ENCODE peak calls at places on chromosomes 13 and 19, in seven cellular contexts. E is GM12878, F is A549, P is right lobe of liver, W is stomach, M is heart left ventricle, B is IMR-90. V is an unnamed sample.
A peak's percentile ranks its signal among the peaks of the same experiment; 100 is the strongest.

GRCh38 chr13:73708393-73708985 is 425.7 kb downstream of the KLF12 start:
- DNase-seq in P (no peak), M (no peak), E (no peak), B (peak; percentile 71), W (peak; percentile 45), F (peak; percentile 33), V (peak; percentile 19)

GRCh38 chr19:42420055-42420544 is 7.1 kb downstream of the LIPE start:
- DNase-seq in M (no peak), W (peak; percentile 48), F (peak; percentile 100), P (no peak), E (no peak), B (peak; percentile 78), V (no peak)

GRCh38 chr19:16040642-16041041 is 35.7 kb upstream of the TPM4 start:
- DNase-seq in M (no peak), B (peak; percentile 10), F (no peak), W (no peak), E (no peak), P (no peak), V (no peak)

GRCh38 chr13:28641600-28641926 is 17.4 kb upstream of the POMP start:
- DNase-seq in M (no peak), F (no peak), W (no peak), B (no peak), E (peak; percentile 85), P (no peak), V (no peak)

GRCh38 chr13:111480503-111480902 is 160.1 kb downstream of the TEX29 start:
- DNase-seq in M (no peak), F (no peak), B (no peak), E (no peak), W (peak; percentile 21), P (peak; percentile 15), V (no peak)

GRCh38 chr13:108220042-108220441 is 1.9 kb downstream of the ABHD13 start:
- DNase-seq in W (peak; percentile 66), E (no peak), P (no peak), B (no peak), F (no peak), M (no peak), V (no peak)

GRCh38 chr19:2798158-2798685 is 12.9 kb downstream of the THOP1 start:
- DNase-seq in E (no peak), B (no peak), P (no peak), F (no peak), W (no peak), M (no peak), V (no peak)

GRCh38 chr13:102011539-102011938 is 390.3 kb downstream of the FGF14 start:
- DNase-seq in B (no peak), E (no peak), W (no peak), F (no peak), P (no peak), M (no peak), V (no peak)

GRCh38 chr19:50481351-50482149 is 4.9 kb upstream of the GARIN5A start:
- DNase-seq in M (peak; percentile 48), P (no peak), B (no peak), E (no peak), W (no peak), F (no peak), V (no peak)

GRCh38 chr13:110327036-110327790 is 20.1 kb downstream of the COL4A2 start:
- DNase-seq in F (no peak), E (no peak), W (no peak), M (no peak), P (no peak), B (no peak), V (no peak)

DNA sequence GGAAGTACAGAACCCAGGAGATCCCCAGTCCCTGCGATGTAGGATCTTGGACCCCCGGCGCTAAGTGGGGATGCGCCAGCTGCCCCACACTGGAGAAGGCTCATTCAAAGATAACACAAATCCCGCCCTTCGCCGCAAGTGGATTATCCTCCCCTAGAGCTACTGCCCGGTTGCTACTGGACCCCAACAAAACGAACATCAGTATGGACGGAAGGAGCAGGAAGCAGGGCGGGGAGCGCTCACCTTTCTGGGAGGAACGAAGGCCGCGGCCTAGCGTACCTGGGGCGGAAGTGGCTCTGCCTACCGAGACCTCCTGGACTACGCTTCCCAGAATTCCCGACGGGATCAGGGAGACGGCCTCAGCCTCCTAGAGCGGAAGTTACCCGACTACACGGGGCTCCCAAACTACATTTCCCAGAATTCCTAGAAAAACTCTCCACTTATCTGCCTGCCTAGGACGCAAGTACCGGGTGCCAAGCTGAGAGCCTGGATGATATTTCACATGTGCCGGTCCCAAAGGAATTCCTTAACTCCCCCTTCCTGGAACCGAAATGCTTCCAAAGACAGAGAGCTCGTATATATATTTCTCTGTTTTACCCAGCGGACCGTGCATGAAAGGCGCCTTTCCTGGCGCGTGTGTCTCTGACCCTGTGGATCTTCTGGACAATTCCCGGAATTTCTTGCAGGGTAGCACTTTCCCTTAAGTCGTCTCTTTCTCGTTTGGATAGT is at the start of gene ZNF112:
- DNase-seq in F (peak; percentile 62), M (peak; percentile 86), W (peak; percentile 90), B (peak; percentile 91), E (peak; percentile 11), P (peak; percentile 96), V (peak; percentile 89)
- TF ChIP-seq POLR2A in F (peak; percentile 78), M (peak; percentile 40), W (no peak), B (peak; percentile 34), E (no peak), P (peak; percentile 46), V (no peak)

GRCh38 chr13:60572855-60573254 is 175.8 kb downstream of the TDRD3 start:
- DNase-seq in P (no peak), B (no peak), W (no peak), M (no peak), F (no peak), E (no peak), V (no peak)

GRCh38 chr13:60571571-60571970 is 174.6 kb downstream of the TDRD3 start:
- DNase-seq in B (no peak), M (no peak), P (no peak), F (no peak), E (no peak), W (no peak), V (no peak)

GRCh38 chr13:60577761-60578160 is 180.7 kb downstream of the TDRD3 start:
- DNase-seq in P (no peak), M (no peak), W (no peak), F (no peak), B (no peak), E (no peak), V (no peak)

GRCh38 chr13:60574706-60575105 is 177.7 kb downstream of the TDRD3 start:
- DNase-seq in B (no peak), E (no peak), M (no peak), W (no peak), P (no peak), F (no peak), V (no peak)

GRCh38 chr13:60572003-60572792 is 175.2 kb downstream of the TDRD3 start:
- DNase-seq in W (no peak), F (no peak), P (no peak), E (no peak), B (peak; percentile 85), M (no peak), V (no peak)
- H3K27ac ChIP-seq in W (no peak overlapping the region), F (no peak overlapping the region), P (no peak overlapping the region), E (no peak overlapping the region), B (no peak overlapping the region), M (no peak overlapping the region), V (no peak overlapping the region)

GRCh38 chr13:40609972-40610726 is 56.3 kb downstream of the FOXO1 start:
- DNase-seq in E (no peak), P (no peak), M (no peak), W (no peak), B (no peak), F (no peak), V (no peak)

GRCh38 chr13:40611004-40611403 is 55.4 kb downstream of the FOXO1 start:
- DNase-seq in F (no peak), M (no peak), B (no peak), W (no peak), E (no peak), P (no peak), V (no peak)

GRCh38 chr13:40611635-40612422 is 54.6 kb downstream of the FOXO1 start:
- DNase-seq in E (no peak), P (no peak), F (no peak), M (no peak), B (no peak), W (no peak), V (no peak)

GRCh38 chr13:40605573-40605972 is 60.9 kb downstream of the FOXO1 start:
- DNase-seq in F (no peak), P (no peak), B (no peak), W (no peak), M (no peak), E (no peak), V (no peak)

DNA sequence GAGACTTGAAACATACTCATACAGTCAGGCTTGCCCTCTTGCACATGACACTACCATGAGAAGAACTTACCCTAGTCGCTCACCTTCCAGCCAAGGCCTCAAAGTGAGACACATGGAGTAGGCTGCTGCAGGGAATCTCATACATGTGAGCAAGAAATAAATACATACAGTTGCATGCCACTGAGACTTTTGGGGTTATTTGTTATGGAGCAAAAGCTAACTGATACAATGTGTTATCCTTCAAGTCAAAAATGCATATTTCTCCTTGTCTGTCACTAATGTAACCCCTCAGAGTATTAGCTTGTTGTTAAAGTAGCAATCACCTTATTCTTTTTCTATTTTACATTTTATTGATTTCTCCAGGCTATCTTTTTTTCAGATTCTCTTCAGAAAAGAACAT is 58.1 kb downstream of the FOXO1 start:
- DNase-seq in F (no peak), W (no peak), M (no peak), E (no peak), P (no peak), B (no peak), V (no peak)
- H3K4me1 ChIP-seq in F (no peaks in the 10 kb centered on the region), W (peaks cover 52% of the 10 kb centered on the region), M (peaks cover 6% of the 10 kb centered on the region), E (peaks cover 10% of the 10 kb centered on the region), P (peaks cover 7% of the 10 kb centered on the region), B (no peaks in the 10 kb centered on the region), V (no peaks in the 10 kb centered on the region)

DNA sequence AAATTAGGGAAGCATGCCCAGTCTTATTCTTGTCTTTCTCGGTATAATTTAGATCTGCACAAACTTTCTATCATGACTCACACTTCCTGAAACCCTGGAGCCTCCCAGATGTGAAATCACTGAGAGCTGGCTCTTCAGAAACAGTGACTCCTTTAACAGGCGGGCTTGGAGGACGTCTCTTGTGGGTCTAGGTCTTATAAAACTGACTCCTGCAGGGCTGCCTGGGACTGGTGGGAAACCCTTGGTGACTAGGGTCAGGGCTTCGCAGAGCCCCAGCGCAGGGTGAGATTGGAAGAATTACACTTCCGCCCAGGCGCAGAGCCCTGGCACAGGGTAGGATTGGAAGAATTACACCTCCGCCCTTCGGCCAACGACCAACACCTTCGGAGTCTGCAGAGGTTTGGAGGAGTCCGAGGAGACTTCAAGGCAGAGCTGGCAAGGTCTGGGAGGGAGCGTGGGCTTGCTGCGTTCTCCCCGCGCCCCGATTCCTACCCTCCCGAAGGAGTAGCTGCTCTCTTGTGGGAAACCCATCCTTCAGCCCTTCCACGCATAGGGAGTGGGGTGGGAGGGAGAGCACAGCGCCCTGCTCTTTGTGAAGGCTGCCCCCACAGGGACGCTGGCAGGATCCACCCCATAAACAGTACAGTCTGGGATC is 43.4 kb upstream of the MAP3K10 start:
- DNase-seq in E (no peak), P (peak; percentile 37), F (no peak), M (no peak), B (peak; percentile 77), W (no peak), V (no peak)
- TF ChIP-seq POLR2A in E (no peak), P (no peak), F (no peak), M (no peak), B (no peak), W (no peak), V (no peak)

V was measured in uterus.